ENCODE peak calls at places on chromosomes 12 and 14, in seven cellular contexts. L, T, O, U, G, C and D are unnamed samples.

GRCh38 chr12:27604431-27604830 is 80.4 kb downstream of the PPFIBP1 start:
- DNase-seq in C (no peak), T (no peak), U (no peak), G (no peak), L (no peak), O (no peak), D (no peak)

GRCh38 chr14:92323031-92323915 is at the start of gene SLC24A4:
- DNase-seq in L (peak; percentile 3), U (no peak), G (peak; percentile 13), C (no peak), T (no peak), O (peak; percentile 65), D (peak; percentile 23)

GRCh38 chr12:125065021-125065752 is at the start of gene AACS:
- DNase-seq in L (peak; percentile 20), G (peak; percentile 75), U (no peak), T (peak; percentile 74), C (peak; percentile 56), O (peak; percentile 93), D (peak; percentile 63)

GRCh38 chr12:69151254-69151751 is 88.1 kb upstream of the CPSF6 start:
- DNase-seq in T (no peak), L (no peak), C (no peak), O (no peak), U (no peak), G (no peak), D (no peak)

GRCh38 chr12:52029686-52030085 is 21.6 kb upstream of the NR4A1 start:
- DNase-seq in C (no peak), O (peak; percentile 67), T (peak; percentile 94), G (no peak), U (no peak), L (no peak), D (peak; percentile 93)

GRCh38 chr14:63857467-63858030 is 4.7 kb downstream of the SYNE2 start:
- DNase-seq in L (no peak), G (peak; percentile 17), U (no peak), T (peak; percentile 15), C (peak; percentile 84), O (no peak), D (no peak)

GRCh38 chr12:7093486-7093885 is 1.2 kb upstream of the C1R start:
- DNase-seq in C (no peak), U (no peak), O (no peak), T (no peak), G (no peak), L (no peak), D (no peak)

GRCh38 chr12:44446181-44446580 is 429.9 kb downstream of the NELL2 start:
- DNase-seq in U (no peak), O (no peak), G (no peak), L (no peak), C (no peak), T (no peak), D (no peak)

GRCh38 chr12:127588224-127588623 is 678.7 kb upstream of the TMEM132C start:
- DNase-seq in U (peak; percentile 10), O (no peak), T (no peak), G (peak; percentile 67), L (peak; percentile 87), C (no peak), D (no peak)

GRCh38 chr12:20561886-20562285 is 133.2 kb upstream of the SLCO1C1 start:
- DNase-seq in T (no peak), C (no peak), O (no peak), L (no peak), U (no peak), G (no peak), D (no peak)

GRCh38 chr12:96187675-96188355 is 6.4 kb upstream of the ELK3 start:
- DNase-seq in G (no peak), O (no peak), U (no peak), L (no peak), C (no peak), T (no peak), D (no peak)

GRCh38 chr14:74684444-74684843 is 28.4 kb downstream of the AREL1 start:
- DNase-seq in C (no peak), T (no peak), L (no peak), O (no peak), G (no peak), U (no peak), D (no peak)

GRCh38 chr14:90608281-90608680 is 207.9 kb downstream of the TTC7B start:
- DNase-seq in O (no peak), L (no peak), G (no peak), U (no peak), C (no peak), T (no peak), D (no peak)

GRCh38 chr12:66393890-66394289 is 91.6 kb downstream of the HELB start:
- DNase-seq in C (no peak), U (no peak), O (no peak), L (no peak), T (no peak), G (no peak), D (no peak)

GRCh38 chr14:22657861-22658260 is 13.7 kb upstream of the OR6J1 start:
- DNase-seq in U (peak; percentile 15), C (peak; percentile 70), T (no peak), O (no peak), G (peak; percentile 46), L (no peak), D (no peak)

GRCh38 chr12:93671044-93671443 is 6.1 kb upstream of the CRADD start:
- DNase-seq in T (no peak), G (no peak), L (no peak), O (no peak), C (no peak), U (no peak), D (no peak)

GRCh38 chr14:86237733-86238132 is 707.8 kb downstream of the FLRT2 start:
- DNase-seq in L (no peak), U (no peak), T (no peak), G (no peak), O (no peak), C (no peak), D (no peak)